ENCODE peak calls at places on chromosome 2, in eight cellular contexts. One of them, this sample, is unnamed.

GRCh38 chr2:55327470-55328230 is 58.6 kb upstream of the MTIF2 start:
- DNase-seq in GM12878: no peak
- DNase-seq in HepG2: no peak
- DNase-seq in SK-N-SH: no peak
- DNase-seq in K562: no peak
- DNase-seq in HCT116: no peak
- DNase-seq in Panc1: no peak
- DNase-seq in A549: no peak
- DNase-seq in this sample: no peak

GRCh38 chr2:86623549-86624547 is at the start of gene RNF103:
- DNase-seq in GM12878: peak
- DNase-seq in HepG2: peak
- DNase-seq in Panc1: peak
- DNase-seq in HCT116: peak
- DNase-seq in A549: peak
- DNase-seq in K562: peak
- DNase-seq in SK-N-SH: peak
- DNase-seq in this sample: peak

GRCh38 chr2:240662681-240663080 is 20.0 kb downstream of the AQP12B start:
- DNase-seq in GM12878: no peak
- DNase-seq in HepG2: no peak
- DNase-seq in A549: no peak
- DNase-seq in HCT116: no peak
- DNase-seq in Panc1: no peak
- DNase-seq in K562: no peak
- DNase-seq in SK-N-SH: no peak
- DNase-seq in this sample: no peak

GRCh38 chr2:71878626-71879508 is 268.8 kb downstream of the CYP26B1 start:
- DNase-seq in A549: no peak
- DNase-seq in HCT116: no peak
- DNase-seq in HepG2: no peak
- DNase-seq in K562: no peak
- DNase-seq in Panc1: no peak
- DNase-seq in GM12878: no peak
- DNase-seq in SK-N-SH: no peak
- DNase-seq in this sample: no peak

GRCh38 chr2:3464401-3465005 is 54.8 kb downstream of the ADI1 start:
- DNase-seq in HepG2: no peak
- DNase-seq in K562: no peak
- DNase-seq in GM12878: no peak
- DNase-seq in HCT116: no peak
- DNase-seq in Panc1: no peak
- DNase-seq in SK-N-SH: no peak
- DNase-seq in A549: no peak
- DNase-seq in this sample: no peak

GRCh38 chr2:173806761-173807160 is 158.4 kb downstream of the SP3 start:
- DNase-seq in GM12878: no peak
- DNase-seq in Panc1: no peak
- DNase-seq in HepG2: no peak
- DNase-seq in SK-N-SH: no peak
- DNase-seq in K562: no peak
- DNase-seq in HCT116: no peak
- DNase-seq in A549: no peak
- DNase-seq in this sample: no peak

GRCh38 chr2:23480991-23481797 is 96.2 kb downstream of the KLHL29 start:
- DNase-seq in K562: no peak
- DNase-seq in SK-N-SH: no peak
- DNase-seq in GM12878: no peak
- DNase-seq in Panc1: peak
- DNase-seq in A549: peak
- DNase-seq in HCT116: peak
- DNase-seq in HepG2: peak
- DNase-seq in this sample: peak

GRCh38 chr2:225670111-225670974 is 270.8 kb downstream of the NYAP2 start:
- DNase-seq in SK-N-SH: peak
- DNase-seq in K562: peak
- DNase-seq in HCT116: peak
- DNase-seq in GM12878: no peak
- DNase-seq in Panc1: no peak
- DNase-seq in A549: peak
- DNase-seq in HepG2: peak
- DNase-seq in this sample: peak

GRCh38 chr2:152098798-152099654 is at the start of gene CACNB4:
- DNase-seq in GM12878: no peak
- DNase-seq in HCT116: no peak
- DNase-seq in SK-N-SH: peak
- DNase-seq in HepG2: no peak
- DNase-seq in K562: peak
- DNase-seq in A549: peak
- DNase-seq in Panc1: no peak
- DNase-seq in this sample: peak

GRCh38 chr2:100683231-100683630 is 120.4 kb downstream of the PDCL3 start:
- DNase-seq in Panc1: no peak
- DNase-seq in HepG2: no peak
- DNase-seq in GM12878: no peak
- DNase-seq in A549: no peak
- DNase-seq in HCT116: no peak
- DNase-seq in SK-N-SH: no peak
- DNase-seq in K562: no peak
- DNase-seq in this sample: no peak

GRCh38 chr2:234808907-234809306 is 142.9 kb upstream of the SH3BP4 start:
- DNase-seq in Panc1: no peak
- DNase-seq in A549: no peak
- DNase-seq in HCT116: no peak
- DNase-seq in GM12878: no peak
- DNase-seq in HepG2: no peak
- DNase-seq in SK-N-SH: peak
- DNase-seq in K562: no peak
- DNase-seq in this sample: no peak

GRCh38 chr2:171244466-171244969 is 83.8 kb upstream of the TLK1 start:
- DNase-seq in HepG2: no peak
- DNase-seq in GM12878: no peak
- DNase-seq in Panc1: no peak
- DNase-seq in K562: no peak
- DNase-seq in SK-N-SH: no peak
- DNase-seq in A549: no peak
- DNase-seq in HCT116: no peak
- DNase-seq in this sample: no peak

GRCh38 chr2:149160701-149161217 is 122.3 kb downstream of the LYPD6B start:
- DNase-seq in GM12878: peak
- DNase-seq in HCT116: no peak
- DNase-seq in SK-N-SH: no peak
- DNase-seq in A549: no peak
- DNase-seq in Panc1: no peak
- DNase-seq in HepG2: no peak
- DNase-seq in K562: no peak
- DNase-seq in this sample: no peak

GRCh38 chr2:195628666-195629065 is 28.4 kb upstream of the SLC39A10 start:
- DNase-seq in HCT116: no peak
- DNase-seq in GM12878: no peak
- DNase-seq in Panc1: no peak
- DNase-seq in A549: no peak
- DNase-seq in HepG2: no peak
- DNase-seq in SK-N-SH: no peak
- DNase-seq in K562: no peak
- DNase-seq in this sample: no peak

GRCh38 chr2:2251255-2251654 is 79.8 kb downstream of the MYT1L start:
- DNase-seq in SK-N-SH: no peak
- DNase-seq in K562: no peak
- DNase-seq in Panc1: no peak
- DNase-seq in A549: no peak
- DNase-seq in HepG2: no peak
- DNase-seq in HCT116: no peak
- DNase-seq in GM12878: no peak
- DNase-seq in this sample: no peak

GRCh38 chr2:124877065-124877671 is 852.1 kb downstream of the CNTNAP5 start:
- DNase-seq in SK-N-SH: no peak
- DNase-seq in GM12878: no peak
- DNase-seq in Panc1: no peak
- DNase-seq in A549: no peak
- DNase-seq in K562: no peak
- DNase-seq in HepG2: no peak
- DNase-seq in HCT116: no peak
- DNase-seq in this sample: no peak

GRCh38 chr2:147133273-147133901 is 711.4 kb upstream of the ACVR2A start:
- DNase-seq in HepG2: no peak
- DNase-seq in SK-N-SH: no peak
- DNase-seq in A549: no peak
- DNase-seq in Panc1: no peak
- DNase-seq in K562: no peak
- DNase-seq in HCT116: no peak
- DNase-seq in GM12878: no peak
- DNase-seq in this sample: no peak

GRCh38 chr2:190812506-190813294 is 67.9 kb upstream of the GLS start:
- DNase-seq in K562: no peak
- DNase-seq in HepG2: peak
- DNase-seq in HCT116: no peak
- DNase-seq in Panc1: no peak
- DNase-seq in A549: no peak
- DNase-seq in GM12878: no peak
- DNase-seq in SK-N-SH: no peak
- DNase-seq in this sample: no peak

GRCh38 chr2:219252900-219253752 is at the start of gene TUBA4B:
- DNase-seq in A549: peak
- DNase-seq in HepG2: no peak
- DNase-seq in HCT116: no peak
- DNase-seq in K562: peak
- DNase-seq in Panc1: no peak
- DNase-seq in GM12878: no peak
- DNase-seq in SK-N-SH: peak
- DNase-seq in this sample: peak
- TF ChIP-seq REST in A549: no peak
- TF ChIP-seq REST in HepG2: no peak
- TF ChIP-seq REST in HCT116: no peak
- TF ChIP-seq REST in K562: no peak
- TF ChIP-seq REST in Panc1: no peak
- TF ChIP-seq REST in GM12878: no peak
- TF ChIP-seq REST in SK-N-SH: no peak
- TF ChIP-seq REST in this sample: no peak

DNA sequence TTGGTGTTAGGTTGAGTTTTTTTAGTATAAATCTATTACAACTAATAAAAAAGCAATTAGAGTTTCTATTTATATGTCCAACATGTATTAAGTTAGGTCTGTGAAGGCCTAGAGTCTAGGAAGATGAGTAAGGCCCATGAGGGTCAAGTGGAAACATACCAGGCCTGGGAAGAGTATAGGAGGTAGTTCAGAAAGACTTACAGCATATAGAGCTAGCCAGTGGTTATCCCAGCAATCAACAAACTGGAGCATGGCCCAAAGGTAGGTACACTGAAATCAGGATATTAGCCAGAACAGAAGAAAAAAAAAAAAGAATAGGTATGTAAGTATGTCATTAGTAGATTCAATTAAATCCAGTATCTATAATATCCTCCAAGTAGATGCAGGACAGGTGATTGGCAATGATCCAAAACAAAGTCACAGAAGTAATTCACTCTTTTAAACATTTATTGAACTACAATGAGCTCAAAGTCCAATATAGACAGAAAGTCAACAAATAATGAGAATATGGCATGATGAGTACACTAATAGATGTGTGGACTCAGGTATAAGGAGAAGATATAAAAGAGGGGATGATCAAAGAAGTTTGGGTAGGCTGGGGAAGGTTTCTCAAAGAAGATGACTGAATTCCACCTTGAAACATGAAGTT is 70.3 kb downstream of the IKZF2 start:
- DNase-seq in HepG2: no peak
- DNase-seq in SK-N-SH: no peak
- DNase-seq in GM12878: no peak
- DNase-seq in K562: no peak
- DNase-seq in Panc1: no peak
- DNase-seq in A549: no peak
- DNase-seq in HCT116: no peak
- DNase-seq in this sample: no peak
- TF ChIP-seq CTCF in HepG2: no peak
- TF ChIP-seq CTCF in SK-N-SH: no peak
- TF ChIP-seq CTCF in GM12878: no peak
- TF ChIP-seq CTCF in K562: no peak
- TF ChIP-seq CTCF in Panc1: no peak
- TF ChIP-seq CTCF in A549: no peak
- TF ChIP-seq CTCF in HCT116: no peak
- TF ChIP-seq CTCF in this sample: no peak

DNA sequence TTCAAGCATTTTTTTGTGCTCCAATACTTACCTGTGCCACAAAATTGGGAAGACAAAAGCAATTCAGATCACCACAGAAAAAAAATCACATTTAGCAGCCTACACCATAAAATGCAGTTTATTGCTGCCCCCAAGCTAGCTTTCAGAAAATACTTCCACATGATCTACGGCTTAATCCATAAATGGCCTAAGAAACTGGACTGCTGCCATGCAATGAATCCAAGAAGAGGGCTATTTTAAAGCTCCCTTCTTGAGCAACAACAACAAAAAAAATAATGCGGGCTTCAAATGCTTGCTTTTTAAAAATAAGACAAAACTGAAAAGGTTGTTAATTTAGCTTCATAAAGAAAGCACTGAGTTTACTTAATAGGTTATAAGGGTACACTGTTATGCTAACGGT is 272.3 kb downstream of the RAD51AP2 start:
- DNase-seq in GM12878: no peak
- DNase-seq in Panc1: no peak
- DNase-seq in SK-N-SH: no peak
- DNase-seq in K562: no peak
- DNase-seq in HCT116: no peak
- DNase-seq in HepG2: no peak
- DNase-seq in A549: no peak
- DNase-seq in this sample: no peak
- TF ChIP-seq REST in GM12878: no peak
- TF ChIP-seq REST in Panc1: no peak
- TF ChIP-seq REST in SK-N-SH: no peak
- TF ChIP-seq REST in K562: no peak
- TF ChIP-seq REST in HCT116: no peak
- TF ChIP-seq REST in HepG2: no peak
- TF ChIP-seq REST in A549: no peak
- TF ChIP-seq REST in this sample: no peak

DNA sequence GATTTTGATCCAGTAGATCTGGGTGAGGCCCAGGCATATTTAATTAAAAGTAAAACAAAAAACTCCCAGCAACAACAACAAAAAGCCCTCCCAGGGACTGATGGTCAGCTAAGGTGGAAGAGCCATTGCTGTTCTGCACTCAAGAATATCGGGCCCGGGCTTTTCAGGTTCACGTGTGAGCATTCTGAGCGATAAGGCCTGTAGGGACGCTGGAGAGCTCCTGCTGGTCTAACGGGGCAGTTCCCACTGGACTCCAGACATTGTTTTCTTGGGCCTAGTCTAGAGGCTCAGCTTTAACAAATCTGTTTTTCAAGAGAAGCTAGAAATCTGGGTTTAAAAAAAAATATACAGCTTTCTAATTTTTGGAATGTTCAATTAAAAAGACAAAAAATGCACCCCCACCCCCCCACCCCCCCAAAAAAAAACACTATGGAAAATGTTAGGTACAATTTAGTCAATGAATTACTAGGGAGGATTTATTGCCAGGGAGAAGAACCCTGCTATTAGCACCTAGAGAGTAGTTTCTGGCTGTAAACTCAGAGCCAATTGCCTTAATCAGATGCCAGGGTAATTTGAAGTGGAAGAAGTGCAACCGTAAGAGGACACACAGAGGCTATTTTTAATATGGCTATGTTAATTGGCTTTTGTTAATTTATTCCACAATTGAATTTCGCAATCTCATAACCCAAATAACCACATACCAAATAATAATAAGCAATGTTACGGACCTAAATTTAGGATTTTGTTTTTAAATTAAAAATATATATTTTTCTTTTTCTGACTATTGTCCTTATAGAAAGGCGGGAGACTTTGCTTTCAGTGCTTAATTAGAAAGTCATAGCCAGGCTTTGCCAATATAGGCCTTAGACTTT is 78.9 kb downstream of the MAP4K4 start:
- DNase-seq in HepG2: peak
- DNase-seq in SK-N-SH: no peak
- DNase-seq in Panc1: no peak
- DNase-seq in A549: peak
- DNase-seq in GM12878: no peak
- DNase-seq in HCT116: no peak
- DNase-seq in K562: peak
- DNase-seq in this sample: peak
- TF ChIP-seq CTCF in HepG2: peak
- TF ChIP-seq CTCF in SK-N-SH: no peak
- TF ChIP-seq CTCF in Panc1: peak
- TF ChIP-seq CTCF in A549: no peak
- TF ChIP-seq CTCF in GM12878: no peak
- TF ChIP-seq CTCF in HCT116: no peak
- TF ChIP-seq CTCF in K562: peak
- TF ChIP-seq CTCF in this sample: peak